ENCODE peak calls at places on chromosome 13, in nine cellular contexts. A is keratinocyte; Q is GM23338; R is effector memory CD4-positive, alpha-beta T cell; C is suprapubic skin; P is uterus; N is fibroblast of lung; J is IMR-90; U is small intestine. X is an unnamed sample. For H3K4me1, the result is how much of the 10 kb centered on the place peaks cover.

GRCh38 chr13:57527114-57527770 is 104.3 kb upstream of the PCDH17 start:
- DNase-seq in A (no peak), Q (no peak), R (no peak), C (no peak), P (no peak), N (no peak), J (no peak), U (peak), X (no peak)

GRCh38 chr13:62512194-62513141 is 1096.8 kb upstream of the PCDH20 start:
- DNase-seq in A (no peak), Q (peak), R (no peak), C (no peak), P (no peak), N (peak), J (peak), U (peak), X (no peak)

GRCh38 chr13:99380402-99380801 is 73.2 kb upstream of the GPR183 start:
- DNase-seq in A (no peak), Q (no peak), R (no peak), C (no peak), P (no peak), N (no peak), J (no peak), U (no peak), X (no peak)

GRCh38 chr13:102327119-102327617 is 74.7 kb downstream of the FGF14 start:
- DNase-seq in A (no peak), Q (no peak), R (no peak), C (no peak), P (no peak), N (no peak), J (no peak), U (no peak), X (no peak)

GRCh38 chr13:41751734-41752445 is 209.0 kb downstream of the VWA8 start:
- DNase-seq in A (no peak), Q (no peak), R (no peak), C (no peak), P (no peak), N (no peak), J (no peak), U (no peak), X (no peak)

GRCh38 chr13:95660981-95661581 is 15.9 kb upstream of the DNAJC3 start:
- DNase-seq in A (no peak), Q (peak), R (no peak), C (no peak), P (no peak), N (peak), J (peak), U (peak), X (no peak)

GRCh38 chr13:54699831-54700230 is 1671.2 kb downstream of the OLFM4 start:
- DNase-seq in A (no peak), Q (no peak), R (no peak), C (no peak), P (no peak), N (no peak), J (no peak), U (no peak), X (no peak)

GRCh38 chr13:94382520-94382919 is 97.0 kb downstream of the DCT start:
- DNase-seq in A (no peak), Q (no peak), R (no peak), C (no peak), P (no peak), N (no peak), J (no peak), U (no peak), X (no peak)

GRCh38 chr13:94546071-94546839 is 49.7 kb downstream of the TGDS start:
- DNase-seq in A (no peak), Q (peak), R (no peak), C (no peak), P (no peak), N (no peak), J (no peak), U (peak), X (no peak)

GRCh38 chr13:49681837-49682236 is 9.4 kb downstream of the EBPL start:
- DNase-seq in A (no peak), Q (no peak), R (no peak), C (no peak), P (no peak), N (peak), J (peak), U (no peak), X (no peak)

GRCh38 chr13:30520571-30520970 is 54.8 kb upstream of the HMGB1 start:
- DNase-seq in A (no peak), Q (no peak), R (no peak), C (no peak), P (no peak), N (peak), J (peak), U (no peak), X (no peak)

GRCh38 chr13:20799726-20800416 is 26.1 kb upstream of the EEF1AKMT1 start:
- DNase-seq in A (no peak), Q (no peak), R (no peak), C (no peak), P (no peak), N (peak), J (peak), U (no peak), X (no peak)

GRCh38 chr13:111854403-111854802 is 212.5 kb upstream of the SOX1 start:
- DNase-seq in A (no peak), Q (peak), R (no peak), C (no peak), P (no peak), N (no peak), J (no peak), U (no peak), X (no peak)

GRCh38 chr13:59823495-59823894 is 340.2 kb downstream of the DIAPH3 start:
- DNase-seq in A (peak), Q (no peak), R (no peak), C (no peak), P (no peak), N (peak), J (peak), U (no peak), X (no peak)

GRCh38 chr13:77514336-77514726 is 21.2 kb upstream of the SCEL start:
- DNase-seq in A (no peak), Q (no peak), R (no peak), C (no peak), P (no peak), N (no peak), J (no peak), U (no peak), X (no peak)

DNA sequence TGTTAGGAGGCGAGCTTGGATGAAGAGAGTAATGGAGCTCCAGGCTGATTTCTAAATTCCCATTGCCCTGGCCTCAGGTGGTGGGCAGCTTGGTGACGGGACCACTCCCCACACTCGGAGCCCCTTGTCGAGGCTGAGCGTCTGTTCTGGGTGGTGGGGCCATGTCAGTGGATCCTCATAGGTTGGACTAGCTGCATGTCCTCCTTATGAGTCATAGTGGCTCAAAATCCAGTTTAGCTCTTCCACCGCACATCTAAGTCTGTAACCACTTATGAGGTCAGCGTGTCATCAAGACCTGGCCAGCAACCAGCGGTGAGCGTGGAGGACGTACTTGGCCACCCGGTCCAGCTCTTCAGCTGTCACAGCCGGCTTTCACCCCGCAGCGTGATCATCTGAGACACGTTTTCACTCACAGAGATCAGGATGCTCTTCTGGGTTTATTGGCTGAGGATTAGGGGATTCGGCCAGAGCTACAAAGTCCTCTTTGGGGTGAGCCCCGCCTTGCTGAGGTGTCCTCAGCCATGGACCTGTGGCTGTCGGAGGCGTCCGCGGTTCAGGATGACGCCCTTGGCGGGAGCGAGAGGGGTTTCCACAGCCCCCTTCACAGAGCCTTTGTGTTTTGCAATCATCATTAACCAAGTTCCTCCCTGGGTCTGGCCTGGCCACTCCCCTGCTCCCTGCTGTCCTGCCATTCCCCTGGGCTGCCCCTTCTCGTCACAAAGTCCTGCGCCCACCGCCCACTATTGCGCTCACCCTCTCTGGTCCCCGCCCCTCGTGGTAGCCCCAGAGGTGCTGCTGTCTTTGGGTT is 41.9 kb downstream of the ADPRHL1 start:
- DNase-seq in A (no peak), Q (no peak), R (no peak), C (no peak), P (peak), N (peak), J (peak), U (no peak), X (peak)
- H3K27ac ChIP-seq in A (no peak), Q (no peak), R (no peak), C (peak), P (no peak), N (peak), J (peak), U (no peak), X (peak)

GRCh38 chr13:110291286-110291685 is 15.7 kb downstream of the COL4A1 start:
- DNase-seq in A (no peak), Q (no peak), R (no peak), C (no peak), P (no peak), N (no peak), J (no peak), U (no peak), X (no peak)
- H3K4me1 ChIP-seq in A (under half), Q (under half), R (under half), C (under half), P (under half), N (under half), J (under half), U (under half), X (under half)

GRCh38 chr13:39588384-39588783 is 14.6 kb downstream of the LHFPL6 start:
- DNase-seq in A (no peak), Q (no peak), R (no peak), C (no peak), P (no peak), N (no peak), J (peak), U (no peak), X (no peak)

GRCh38 chr13:39586142-39586541 is 16.9 kb downstream of the LHFPL6 start:
- DNase-seq in A (no peak), Q (no peak), R (no peak), C (no peak), P (no peak), N (no peak), J (no peak), U (no peak), X (no peak)

GRCh38 chr13:39586956-39587605 is 15.9 kb downstream of the LHFPL6 start:
- DNase-seq in A (no peak), Q (no peak), R (no peak), C (no peak), P (no peak), N (no peak), J (no peak), U (no peak), X (no peak)

GRCh38 chr13:39587939-39588338 is 15.1 kb downstream of the LHFPL6 start:
- DNase-seq in A (no peak), Q (no peak), R (no peak), C (no peak), P (no peak), N (no peak), J (no peak), U (no peak), X (no peak)

GRCh38 chr13:39585219-39585618 is 17.8 kb downstream of the LHFPL6 start:
- DNase-seq in A (no peak), Q (no peak), R (no peak), C (no peak), P (no peak), N (no peak), J (no peak), U (no peak), X (no peak)
- H3K27ac ChIP-seq in A (no peak), Q (no peak), R (no peak), C (no peak), P (no peak), N (no peak), J (no peak), U (no peak), X (no peak)

GRCh38 chr13:113855931-113856715 is 7.8 kb downstream of the GAS6 start:
- DNase-seq in A (no peak), Q (no peak), R (no peak), C (peak), P (peak), N (no peak), J (no peak), U (no peak), X (no peak)
- H3K4me1 ChIP-seq in A (half or more), Q (under half), R (under half), C (half or more), P (under half), N (under half), J (half or more), U (under half), X (under half)

GRCh38 chr13:40190656-40191100 is 475.8 kb downstream of the FOXO1 start:
- DNase-seq in A (peak), Q (no peak), R (peak), C (no peak), P (peak), N (peak), J (peak), U (peak), X (no peak)
- H3K27ac ChIP-seq in A (peak), Q (no peak), R (peak), C (peak), P (peak), N (no peak), J (no peak), U (peak), X (peak)

DNA sequence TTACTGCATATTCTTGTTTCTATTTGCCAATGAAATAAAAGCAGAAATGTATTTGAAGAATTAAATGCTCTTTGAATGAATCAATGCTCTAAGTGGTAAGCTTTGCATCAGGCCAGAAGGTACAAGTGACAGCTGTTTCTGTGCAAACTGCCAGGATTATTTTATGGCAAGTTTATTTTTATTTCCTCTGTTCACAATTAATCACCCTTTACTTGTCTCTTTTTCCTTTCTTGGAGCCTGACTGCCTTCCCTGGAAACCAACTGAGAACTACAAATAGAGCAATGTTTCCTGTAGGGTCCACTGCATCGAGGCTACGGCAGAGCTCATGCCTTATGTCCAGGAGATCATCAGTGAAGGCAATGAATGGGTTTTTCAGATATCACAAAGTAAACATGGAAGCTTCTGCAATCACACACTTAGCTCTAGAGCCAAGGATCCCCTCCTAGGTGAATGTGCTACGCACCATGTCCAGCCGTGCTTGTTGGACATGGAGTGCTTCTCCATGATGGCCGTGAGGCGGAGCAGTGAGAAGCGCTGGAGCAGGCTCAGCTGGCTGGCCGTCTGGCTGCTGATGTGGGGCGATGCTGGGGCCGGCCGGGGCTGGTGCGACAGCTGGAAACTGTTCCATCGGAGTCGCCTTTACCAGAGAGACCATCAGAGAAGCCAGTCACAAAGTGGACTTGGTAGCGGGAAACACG is 110.8 kb downstream of the KL start:
- DNase-seq in A (no peak), Q (no peak), R (no peak), C (no peak), P (peak), N (peak), J (peak), U (no peak), X (no peak)
- H3K4me1 ChIP-seq in A (under half), Q (under half), R (under half), C (under half), P (under half), N (under half), J (under half), U (under half), X (under half)

GRCh38 chr13:23549724-23550123 is 20.5 kb upstream of the TNFRSF19 start:
- DNase-seq in A (no peak), Q (no peak), R (no peak), C (no peak), P (no peak), N (no peak), J (no peak), U (no peak), X (no peak)

GRCh38 chr13:23552661-23553060 is 17.6 kb upstream of the TNFRSF19 start:
- DNase-seq in A (no peak), Q (no peak), R (no peak), C (no peak), P (no peak), N (no peak), J (no peak), U (no peak), X (no peak)

GRCh38 chr13:23552171-23552570 is 18.0 kb upstream of the TNFRSF19 start:
- DNase-seq in A (no peak), Q (no peak), R (no peak), C (no peak), P (no peak), N (no peak), J (no peak), U (no peak), X (no peak)

GRCh38 chr13:23551213-23552008 is 18.8 kb upstream of the TNFRSF19 start:
- DNase-seq in A (no peak), Q (peak), R (no peak), C (no peak), P (no peak), N (peak), J (no peak), U (no peak), X (no peak)

GRCh38 chr13:23550164-23550563 is 20.0 kb upstream of the TNFRSF19 start:
- DNase-seq in A (no peak), Q (no peak), R (no peak), C (no peak), P (no peak), N (no peak), J (no peak), U (no peak), X (no peak)
- H3K27ac ChIP-seq in A (no peak), Q (no peak), R (no peak), C (no peak), P (no peak), N (no peak), J (no peak), U (no peak), X (no peak)

X was measured in thoracic aorta.